ENCODE peak calls at places on chromosome 1, in eight cellular contexts. K, A, S, Y, O, E, M and D are unnamed samples. For H3K4me1 and H3K27me3, the result is how much of the 10 kb centered on the place peaks cover.

GRCh38 chr1:228866498-228866897 is 131.2 kb downstream of the RHOU start:
- DNase-seq in K (no peak), A (peak), S (no peak), Y (no peak), O (no peak), E (no peak), M (no peak), D (no peak)

GRCh38 chr1:215517441-215517891 is 49.6 kb upstream of the KCTD3 start:
- DNase-seq in K (no peak), A (no peak), S (no peak), Y (peak), O (peak), E (peak), M (peak), D (no peak)

GRCh38 chr1:56291374-56291841 is 288.0 kb downstream of the PLPP3 start:
- DNase-seq in K (no peak), A (peak), S (peak), Y (no peak), O (no peak), E (peak), M (peak), D (peak)

GRCh38 chr1:91752324-91752723 is 133.6 kb downstream of the TGFBR3 start:
- DNase-seq in K (no peak), A (no peak), S (no peak), Y (no peak), O (no peak), E (no peak), M (no peak), D (no peak)

GRCh38 chr1:228105996-228106799 is 2.9 kb downstream of the MRPL55 start:
- DNase-seq in K (no peak), A (no peak), S (no peak), Y (no peak), O (no peak), E (no peak), M (no peak), D (no peak)

GRCh38 chr1:21437341-21437640 is 2.6 kb upstream of the NBPF3 start:
- DNase-seq in K (no peak), A (no peak), S (no peak), Y (no peak), O (no peak), E (no peak), M (no peak), D (no peak)

GRCh38 chr1:171674443-171675405 is 22.2 kb upstream of the MYOC start:
- DNase-seq in K (no peak), A (no peak), S (no peak), Y (no peak), O (no peak), E (no peak), M (no peak), D (no peak)

GRCh38 chr1:22932803-22933470 is 39.7 kb downstream of the LACTBL1 start:
- DNase-seq in K (no peak), A (no peak), S (no peak), Y (no peak), O (no peak), E (no peak), M (no peak), D (no peak)

GRCh38 chr1:230212405-230212936 is 145.4 kb downstream of the GALNT2 start:
- DNase-seq in K (no peak), A (no peak), S (no peak), Y (no peak), O (no peak), E (no peak), M (no peak), D (no peak)

GRCh38 chr1:216914974-216915373 is 191.7 kb upstream of the ESRRG start:
- DNase-seq in K (no peak), A (no peak), S (no peak), Y (no peak), O (no peak), E (no peak), M (no peak), D (no peak)
- H3K4me1 ChIP-seq in K (under half), A (under half), S (under half), Y (under half), O (under half), E (under half), M (under half), D (under half)

GRCh38 chr1:50979964-50980363 is 9.9 kb downstream of the CDKN2C start:
- DNase-seq in K (no peak), A (no peak), S (no peak), Y (no peak), O (no peak), E (no peak), M (no peak), D (no peak)
- H3K27me3 ChIP-seq in K (under half), A (under half), S (under half), Y (half or more), O (under half), E (under half), M (under half), D (under half)

DNA sequence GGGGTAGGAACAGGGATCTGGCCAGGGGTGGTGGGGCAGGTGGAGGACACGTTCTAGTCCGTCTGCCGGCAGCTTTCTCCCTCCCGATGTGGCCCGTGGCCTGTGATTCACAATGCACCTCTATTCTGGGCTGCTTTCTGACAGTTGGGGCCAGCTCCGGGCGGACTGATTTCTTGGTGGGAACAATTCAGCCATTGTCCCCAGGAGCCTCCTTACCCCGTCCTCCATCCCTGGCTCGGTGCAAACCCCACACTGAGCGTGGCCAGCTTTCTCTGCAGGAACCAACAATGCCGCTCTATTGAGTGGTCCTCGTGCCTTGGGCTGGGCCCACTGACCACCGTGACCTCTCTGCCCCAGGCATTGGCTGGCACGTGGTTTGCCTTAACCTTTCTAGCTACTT is 29.8 kb downstream of the PADI2 start:
- DNase-seq in K (no peak), A (no peak), S (no peak), Y (no peak), O (no peak), E (no peak), M (no peak), D (no peak)
- H3K27ac ChIP-seq in K (no peak), A (no peak), S (no peak), Y (no peak), O (no peak), E (no peak), M (no peak), D (peak)

GRCh38 chr1:9240914-9241820 is 6.6 kb downstream of the H6PD start:
- DNase-seq in K (no peak), A (no peak), S (no peak), Y (no peak), O (no peak), E (no peak), M (no peak), D (no peak)

GRCh38 chr1:9241891-9242290 is 7.3 kb downstream of the H6PD start:
- DNase-seq in K (peak), A (no peak), S (no peak), Y (no peak), O (no peak), E (no peak), M (no peak), D (no peak)

GRCh38 chr1:9239622-9240401 is 5.2 kb downstream of the H6PD start:
- DNase-seq in K (peak), A (peak), S (peak), Y (no peak), O (no peak), E (peak), M (peak), D (peak)

GRCh38 chr1:9244501-9245229 is 10.1 kb downstream of the H6PD start:
- DNase-seq in K (peak), A (no peak), S (no peak), Y (no peak), O (no peak), E (no peak), M (no peak), D (no peak)

GRCh38 chr1:9242338-9242969 is 7.9 kb downstream of the H6PD start:
- DNase-seq in K (peak), A (peak), S (peak), Y (no peak), O (no peak), E (peak), M (no peak), D (peak)
- H3K4me1 ChIP-seq in K (half or more), A (under half), S (half or more), Y (under half), O (under half), E (half or more), M (under half), D (half or more)

DNA sequence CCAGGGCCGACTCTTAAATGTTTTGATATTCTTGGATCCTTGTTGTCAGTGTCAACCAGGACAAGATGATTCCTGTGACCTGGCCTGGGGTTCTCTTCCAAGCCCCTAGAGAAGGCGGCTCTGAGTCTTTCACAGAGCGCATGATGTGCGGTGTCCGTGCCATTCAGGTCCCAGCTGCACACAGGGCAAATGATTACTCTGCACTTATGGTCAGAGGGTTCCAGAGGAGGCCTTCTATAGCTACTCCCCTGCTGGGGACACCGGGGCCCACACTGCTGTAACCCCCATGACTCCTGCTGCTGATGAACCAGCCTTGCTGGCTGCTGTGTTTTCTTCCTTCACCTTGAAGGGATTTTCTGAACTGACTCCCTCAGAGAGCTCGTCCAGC is 1.4 kb downstream of the PTGFRN start:
- DNase-seq in K (no peak), A (no peak), S (no peak), Y (no peak), O (no peak), E (peak), M (no peak), D (no peak)
- H3K27me3 ChIP-seq in K (under half), A (under half), S (under half), Y (under half), O (under half), E (under half), M (under half), D (half or more)

DNA sequence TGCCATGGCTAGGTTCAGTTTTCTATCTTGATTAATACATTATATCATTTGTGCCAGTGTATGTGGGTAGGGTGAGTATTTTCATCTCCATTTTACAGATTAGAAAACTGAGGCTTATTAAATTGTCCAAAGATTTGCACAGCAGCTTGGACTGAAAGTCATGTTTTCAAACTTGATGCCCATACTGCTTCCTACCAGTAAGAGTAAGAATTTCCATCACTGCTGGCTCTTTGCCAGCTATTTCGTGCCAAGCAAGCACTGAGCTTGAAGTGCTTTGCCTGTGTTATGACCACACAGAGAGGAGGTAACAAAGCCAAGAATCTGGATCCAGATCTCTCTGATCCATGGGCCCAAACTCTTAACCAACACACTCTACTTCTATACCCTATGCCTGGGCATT is 295.0 kb downstream of the VAV3 start:
- DNase-seq in K (peak), A (no peak), S (peak), Y (no peak), O (no peak), E (peak), M (peak), D (peak)
- H3K27ac ChIP-seq in K (peak), A (no peak), S (no peak), Y (peak), O (no peak), E (no peak), M (no peak), D (no peak)

GRCh38 chr1:226659641-226660040 is 79.4 kb downstream of the ITPKB start:
- DNase-seq in K (no peak), A (no peak), S (no peak), Y (no peak), O (no peak), E (no peak), M (no peak), D (peak)

GRCh38 chr1:226659136-226659535 is 79.9 kb downstream of the ITPKB start:
- DNase-seq in K (no peak), A (no peak), S (no peak), Y (no peak), O (no peak), E (no peak), M (no peak), D (peak)

GRCh38 chr1:226656601-226657277 is 82.3 kb downstream of the ITPKB start:
- DNase-seq in K (no peak), A (no peak), S (peak), Y (peak), O (no peak), E (no peak), M (peak), D (peak)

GRCh38 chr1:226657788-226658537 is 81.1 kb downstream of the ITPKB start:
- DNase-seq in K (peak), A (no peak), S (no peak), Y (no peak), O (no peak), E (no peak), M (no peak), D (peak)

GRCh38 chr1:226658538-226659125 is 80.5 kb downstream of the ITPKB start:
- DNase-seq in K (no peak), A (no peak), S (no peak), Y (no peak), O (no peak), E (no peak), M (no peak), D (peak)
- H3K4me1 ChIP-seq in K (half or more), A (under half), S (half or more), Y (under half), O (under half), E (under half), M (under half), D (half or more)

DNA sequence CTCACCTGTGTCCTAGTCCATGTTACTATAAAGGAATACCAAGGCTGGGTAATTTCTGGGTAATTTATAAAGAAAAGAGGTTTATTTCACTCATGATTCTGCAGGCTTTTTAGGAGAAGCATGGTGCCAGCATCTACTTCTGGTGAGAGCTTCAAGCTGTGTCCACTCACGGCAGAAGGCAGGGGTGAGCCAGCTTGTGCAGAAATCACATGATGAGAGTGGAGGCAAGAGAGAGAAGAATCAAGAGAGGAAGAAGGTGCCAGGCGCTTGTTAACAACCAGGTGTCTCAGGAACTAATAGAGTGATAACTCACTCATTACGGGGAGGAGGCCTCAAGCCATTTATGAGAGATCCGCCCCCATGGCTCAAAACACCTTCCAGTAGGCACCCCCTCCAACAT is 67.5 kb upstream of the CD34 start:
- DNase-seq in K (no peak), A (no peak), S (no peak), Y (no peak), O (no peak), E (no peak), M (no peak), D (no peak)
- H3K27me3 ChIP-seq in K (under half), A (under half), S (under half), Y (under half), O (under half), E (under half), M (under half), D (under half)

DNA sequence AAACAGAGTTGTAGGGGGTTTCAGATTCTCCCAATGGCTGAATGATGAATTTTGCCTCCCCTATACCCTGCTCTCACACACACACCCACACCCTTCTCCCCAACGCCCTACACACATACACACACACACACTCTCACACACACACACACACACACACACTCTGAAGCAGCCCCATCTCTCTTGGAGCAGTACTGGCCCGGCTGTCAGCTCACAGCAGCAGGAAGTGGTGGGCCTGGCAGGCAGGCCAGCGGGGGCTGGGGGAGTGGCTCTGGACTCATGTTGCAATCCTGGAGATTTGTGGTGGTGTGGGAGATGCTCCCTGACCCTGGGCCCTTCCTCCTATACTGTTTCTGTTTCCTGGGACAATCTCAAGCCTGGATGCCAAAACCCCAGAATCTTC is 2.2 kb downstream of the IKBKE start:
- DNase-seq in K (no peak), A (peak), S (no peak), Y (no peak), O (no peak), E (no peak), M (peak), D (no peak)
- H3K27ac ChIP-seq in K (peak), A (no peak), S (no peak), Y (no peak), O (no peak), E (no peak), M (no peak), D (no peak)

GRCh38 chr1:210025870-210026269 is 87.9 kb downstream of the SYT14 start:
- DNase-seq in K (no peak), A (no peak), S (no peak), Y (no peak), O (no peak), E (no peak), M (peak), D (no peak)
- H3K4me1 ChIP-seq in K (under half), A (under half), S (under half), Y (under half), O (under half), E (under half), M (under half), D (under half)